ENCODE peak calls at places on chromosomes 6 and 20, in five cellular contexts. Z, F, B, Y and Q are unnamed samples.

GRCh38 chr6:164097557-164098398 is 683.3 kb downstream of the QKI start:
- DNase-seq in Z (no peak), F (peak; percentile 94), B (no peak), Y (no peak), Q (no peak)

GRCh38 chr6:68238097-68238597 is 396.9 kb upstream of the ADGRB3 start:
- DNase-seq in Z (no peak), F (no peak), B (no peak), Y (no peak), Q (no peak)

GRCh38 chr20:54475334-54476287 is at the start of gene DOK5:
- DNase-seq in Z (no peak), F (peak; percentile 29), B (peak; percentile 15), Y (no peak), Q (no peak)

GRCh38 chr6:14209005-14209404 is 91.4 kb downstream of the CD83 start:
- DNase-seq in Z (no peak), F (no peak), B (no peak), Y (no peak), Q (no peak)

GRCh38 chr6:156963712-156964700 is 186.8 kb downstream of the ARID1B start:
- DNase-seq in Z (peak; percentile 76), F (no peak), B (no peak), Y (no peak), Q (no peak)

GRCh38 chr6:47476794-47477496 is 644 bp upstream of the CD2AP start:
- DNase-seq in Z (no peak), F (no peak), B (no peak), Y (no peak), Q (no peak)

GRCh38 chr6:46044876-46045617 is 29.4 kb upstream of the CLIC5 start:
- DNase-seq in Z (peak; percentile 67), F (peak; percentile 96), B (peak; percentile 52), Y (no peak), Q (no peak)

GRCh38 chr6:57261896-57262295 is 39.8 kb upstream of the RAB23 start:
- DNase-seq in Z (no peak), F (no peak), B (no peak), Y (no peak), Q (no peak)

GRCh38 chr6:15330174-15330934 is 84.5 kb downstream of the JARID2 start:
- DNase-seq in Z (no peak), F (peak; percentile 42), B (no peak), Y (no peak), Q (no peak)

GRCh38 chr6:141103246-141103645 is 1029.5 kb upstream of the GJE1 start:
- DNase-seq in Z (no peak), F (peak; percentile 36), B (no peak), Y (no peak), Q (no peak)

DNA sequence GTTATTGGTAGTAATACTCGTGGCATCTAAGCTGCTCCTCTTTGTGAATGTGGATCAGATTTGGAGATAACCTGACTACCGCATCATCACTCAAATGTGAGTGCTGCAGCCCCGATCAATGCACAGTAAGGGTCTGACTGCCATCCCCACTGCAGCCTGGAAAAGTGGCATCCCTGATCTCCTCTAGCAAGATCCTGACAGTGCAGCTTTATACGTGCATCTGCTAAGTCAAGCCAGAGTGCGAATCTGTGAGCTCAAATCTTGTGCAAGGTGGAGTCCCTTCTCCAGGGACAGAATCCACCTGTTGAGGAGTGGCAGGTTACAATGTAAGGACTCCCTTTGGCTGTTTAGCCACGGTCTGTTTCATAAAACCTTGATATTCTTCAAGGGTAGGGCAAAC is 215.0 kb upstream of the EXOC2 start:
- DNase-seq in Z (no peak), F (no peak), B (no peak), Y (no peak), Q (no peak)
- H3K27ac ChIP-seq in Z (no peak overlapping the region), F (no peak overlapping the region), B (no peak overlapping the region), Y (no peak overlapping the region), Q (no peak overlapping the region)

GRCh38 chr6:158938811-158939254 is 61.2 kb downstream of the RSPH3 start:
- DNase-seq in Z (peak; percentile 79), F (no peak), B (no peak), Y (peak; percentile 68), Q (no peak)
- TF ChIP-seq POLR2A in Z (no peak), F (no peak), B (no peak), Y (no peak), Q (no peak)

GRCh38 chr6:98835149-98836024 is 1.0 kb downstream of the POU3F2 start:
- DNase-seq in Z (no peak), F (no peak), B (no peak), Y (peak; percentile 61), Q (no peak)

GRCh38 chr6:98831057-98832031 is 3.0 kb upstream of the POU3F2 start:
- DNase-seq in Z (no peak), F (no peak), B (no peak), Y (no peak), Q (no peak)

GRCh38 chr6:98834060-98835031 is at the start of gene POU3F2:
- DNase-seq in Z (peak; percentile 77), F (peak; percentile 90), B (no peak), Y (peak; percentile 76), Q (peak; percentile 63)

GRCh38 chr6:98833101-98834059 is 994 bp upstream of the POU3F2 start:
- DNase-seq in Z (peak; percentile 47), F (peak; percentile 53), B (no peak), Y (peak; percentile 62), Q (no peak)

GRCh38 chr6:98832282-98833100 is 1.9 kb upstream of the POU3F2 start:
- DNase-seq in Z (no peak), F (no peak), B (no peak), Y (no peak), Q (no peak)
- H3K27me3 ChIP-seq in Z (peaks cover 77% of the 10 kb centered on the region), F (peaks cover 93% of the 10 kb centered on the region), B (peaks cover 95% of the 10 kb centered on the region), Y (peaks cover 58% of the 10 kb centered on the region), Q (peaks cover 58% of the 10 kb centered on the region)

DNA sequence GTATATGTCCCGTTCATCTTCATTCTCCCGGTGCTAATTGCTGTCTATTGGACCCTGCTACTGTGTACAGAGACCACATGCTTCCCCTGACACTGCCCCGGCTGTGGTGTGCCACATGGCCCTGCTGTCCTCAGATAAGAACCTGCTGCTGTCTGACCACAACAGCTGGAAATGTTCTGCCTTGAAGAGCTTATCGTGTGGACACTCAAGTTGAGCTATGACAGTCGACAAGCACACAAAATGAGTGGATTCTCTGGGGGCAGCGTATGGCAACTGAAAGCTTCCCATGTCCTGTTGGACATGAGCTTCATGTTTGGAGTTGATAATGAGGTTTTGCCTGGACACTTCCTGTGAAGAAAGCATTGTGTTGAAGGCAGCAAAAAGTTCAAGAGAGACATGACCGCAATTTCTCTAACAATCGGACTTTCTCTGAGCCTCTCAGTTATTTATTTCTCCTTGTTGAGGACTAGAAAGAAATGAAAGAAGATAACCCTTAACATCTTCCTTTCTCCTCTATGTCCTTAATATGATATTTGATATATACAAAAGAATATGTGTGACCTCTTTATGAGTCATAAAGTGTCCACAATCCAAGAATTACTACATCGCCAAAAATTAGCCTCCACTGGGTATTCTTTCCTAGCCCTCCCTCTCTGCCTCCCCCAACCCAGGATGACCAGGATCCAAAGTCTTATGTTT is 187.1 kb upstream of the TCF21 start:
- DNase-seq in Z (no peak), F (no peak), B (no peak), Y (peak; percentile 64), Q (peak; percentile 13)
- H3K27ac ChIP-seq in Z (no peak overlapping the region), F (no peak overlapping the region), B (no peak overlapping the region), Y (peak overlapping the region; percentile 52), Q (no peak overlapping the region)

GRCh38 chr20:51451484-51451883 is 91.0 kb downstream of the NFATC2 start:
- DNase-seq in Z (no peak), F (no peak), B (no peak), Y (peak; percentile 31), Q (no peak)
- TF ChIP-seq POLR2A in Z (no peak), F (no peak), B (no peak), Y (no peak), Q (no peak)